ENCODE peak calls at places on chromosomes 11 and 22, in five cellular contexts. R is AG04450, N is GM12865, K is mammary epithelial cell, Z is A549. J is an unnamed sample.

GRCh38 chr22:25748704-25749103 is 6.7 kb downstream of the MYO18B start:
- DNase-seq in R (no peak), N (no peak), K (no peak), Z (no peak), J (no peak)

GRCh38 chr22:50032941-50033601 is 20.5 kb upstream of the IL17REL start:
- DNase-seq in R (no peak), N (no peak), K (no peak), Z (no peak), J (no peak)

GRCh38 chr11:34926101-34926830 is 9.8 kb downstream of the PDHX start:
- DNase-seq in R (no peak), N (peak), K (peak), Z (no peak), J (no peak)

GRCh38 chr22:49289822-49290221 is 537.9 kb downstream of the BRD1 start:
- DNase-seq in R (no peak), N (no peak), K (no peak), Z (no peak), J (no peak)

GRCh38 chr22:33544707-33545106 is 375.6 kb downstream of the LARGE1 start:
- DNase-seq in R (no peak), N (peak), K (no peak), Z (no peak), J (no peak)

GRCh38 chr11:133081020-133081419 is 451.3 kb downstream of the OPCML start:
- DNase-seq in R (no peak), N (no peak), K (no peak), Z (no peak), J (no peak)

GRCh38 chr11:70761094-70761905 is 363.0 kb downstream of the CTTN start:
- DNase-seq in R (no peak), N (no peak), K (no peak), Z (no peak), J (no peak)

GRCh38 chr11:29153078-29153477 is 863.8 kb downstream of the KCNA4 start:
- DNase-seq in R (no peak), N (no peak), K (no peak), Z (no peak), J (no peak)

GRCh38 chr11:128480665-128481064 is 106.7 kb downstream of the ETS1 start:
- DNase-seq in R (no peak), N (no peak), K (no peak), Z (no peak), J (no peak)

GRCh38 chr11:115496892-115497291 is 7.3 kb downstream of the CADM1 start:
- DNase-seq in R (no peak), N (no peak), K (no peak), Z (no peak), J (no peak)

GRCh38 chr22:43109921-43110443 is 568 bp upstream of the BIK start:
- DNase-seq in R (no peak), N (no peak), K (no peak), Z (no peak), J (no peak)

GRCh38 chr11:106231591-106231990 is 154.1 kb downstream of the AASDHPPT start:
- DNase-seq in R (no peak), N (no peak), K (peak), Z (no peak), J (no peak)

GRCh38 chr11:2348986-2349385 is 28.1 kb upstream of the CD81 start:
- DNase-seq in R (no peak), N (no peak), K (peak), Z (no peak), J (no peak)

GRCh38 chr11:74141274-74141695 is 29.5 kb downstream of the C2CD3 start:
- DNase-seq in R (no peak), N (no peak), K (peak), Z (no peak), J (no peak)

GRCh38 chr22:19579113-19579811 is 55.1 kb upstream of the CLDN5 start:
- DNase-seq in R (no peak), N (no peak), K (no peak), Z (no peak), J (no peak)

GRCh38 chr22:38462960-38463784 is 4.7 kb upstream of the KDELR3 start:
- DNase-seq in R (no peak), N (no peak), K (no peak), Z (no peak), J (no peak)

GRCh38 chr22:47328550-47329243 is 566.2 kb downstream of the TBC1D22A start:
- DNase-seq in R (peak), N (no peak), K (peak), Z (peak), J (peak)

GRCh38 chr22:35352214-35353111 is 28.4 kb upstream of the HMOX1 start:
- DNase-seq in R (no peak), N (peak), K (no peak), Z (peak), J (no peak)

GRCh38 chr11:48384670-48385069 is 18.4 kb upstream of the OR4C5 start:
- DNase-seq in R (no peak), N (peak), K (no peak), Z (no peak), J (no peak)
- TF ChIP-seq CTCF in R (no peak), N (peak), K (no peak), Z (no peak), J (peak)

DNA sequence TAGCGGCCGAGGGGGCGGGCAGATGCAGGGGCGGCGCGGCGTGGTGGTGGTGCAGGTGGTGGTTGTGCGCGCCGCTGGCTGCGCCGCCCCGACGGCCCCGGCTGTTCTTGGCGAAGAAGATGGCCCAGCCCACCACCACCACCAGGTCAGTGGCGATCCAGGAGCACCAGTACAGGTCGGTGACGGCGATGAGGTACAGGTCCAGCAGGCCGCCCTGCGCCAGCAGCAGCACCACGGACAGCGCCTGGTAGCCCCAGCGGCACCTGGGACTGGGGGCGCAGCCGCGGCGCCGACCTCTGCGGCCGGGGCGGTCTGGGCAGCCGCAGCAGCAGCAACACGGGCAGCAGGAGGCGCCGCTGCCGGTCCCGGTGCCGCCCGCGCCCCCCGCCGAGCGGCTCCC is 879 bp downstream of the TMEM121B start:
- DNase-seq in R (no peak), N (peak), K (peak), Z (no peak), J (peak)
- H3K4me3 ChIP-seq in R (no peak), N (no peak), K (no peak), Z (peak), J (no peak)

GRCh38 chr11:61429346-61429690 is 457 bp downstream of the CPSF7 start:
- DNase-seq in R (no peak), N (peak), K (peak), Z (peak), J (peak)
- TF ChIP-seq CTCF in R (no peak), N (peak), K (no peak), Z (no peak), J (peak)

GRCh38 chr11:16295592-16295991 is 60.8 kb downstream of the SOX6 start:
- DNase-seq in R (no peak), N (no peak), K (no peak), Z (no peak), J (no peak)
- H3K4me3 ChIP-seq in R (no peak), N (no peak), K (no peak), Z (no peak), J (no peak)

J was measured in retinal pigment epithelial cell.